ENCODE peak calls at places on chromosomes 12 and 14, in ten cellular contexts. M, C, E, B, S, X, G, Q, P and I are unnamed samples.

GRCh38 chr12:66117242-66117641 is 13.3 kb downstream of the LLPH start:
- DNase-seq in Q (no peak), G (no peak), E (no peak), B (no peak), C (no peak), S (no peak), P (no peak), X (no peak), M (no peak), I (no peak)

GRCh38 chr12:108360487-108360886 is 21.4 kb upstream of the CMKLR1 start:
- DNase-seq in E (no peak), Q (no peak), S (peak), G (no peak), M (no peak), P (no peak), B (peak), X (peak), C (peak), I (no peak)

GRCh38 chr12:5665615-5666014 is 233.7 kb downstream of the NTF3 start:
- DNase-seq in S (peak), M (no peak), B (no peak), E (no peak), X (peak), G (no peak), Q (no peak), P (no peak), C (no peak), I (no peak)

GRCh38 chr12:54331461-54331860 is 6.5 kb downstream of the COPZ1 start:
- DNase-seq in S (no peak), X (no peak), M (no peak), P (no peak), C (no peak), B (no peak), Q (no peak), G (no peak), E (no peak), I (no peak)

GRCh38 chr12:22935090-22935489 is 310.1 kb downstream of the ETNK1 start:
- DNase-seq in S (no peak), M (no peak), E (no peak), Q (no peak), B (no peak), P (no peak), G (no peak), C (no peak), X (no peak), I (no peak)

GRCh38 chr12:128702344-128702743 is 121.4 kb downstream of the SLC15A4 start:
- DNase-seq in G (no peak), C (no peak), E (no peak), Q (no peak), B (no peak), M (no peak), X (no peak), P (no peak), S (no peak), I (no peak)

GRCh38 chr12:1504304-1505150 is 89.9 kb downstream of the FBXL14 start:
- DNase-seq in E (no peak), Q (no peak), B (no peak), S (no peak), G (no peak), X (no peak), M (no peak), C (no peak), P (no peak), I (peak)

GRCh38 chr12:42180990-42181611 is 36.4 kb upstream of the GXYLT1 start:
- DNase-seq in Q (no peak), P (no peak), B (no peak), S (peak), C (no peak), X (peak), E (no peak), M (no peak), G (no peak), I (no peak)

GRCh38 chr12:62263956-62264355 is 3.8 kb downstream of the USP15 start:
- DNase-seq in E (no peak), Q (no peak), X (no peak), M (no peak), P (no peak), G (no peak), S (no peak), C (no peak), B (peak), I (no peak)

GRCh38 chr12:76784600-76785051 is 20.7 kb downstream of the ZDHHC17 start:
- DNase-seq in E (no peak), C (peak), P (no peak), B (no peak), S (peak), G (no peak), Q (no peak), X (peak), M (no peak), I (no peak)

GRCh38 chr12:127214196-127214595 is 1052.8 kb upstream of the TMEM132C start:
- DNase-seq in E (no peak), C (no peak), P (no peak), M (no peak), Q (no peak), X (no peak), B (no peak), G (no peak), S (peak), I (no peak)

GRCh38 chr14:51818748-51819386 is 41.5 kb upstream of the GNG2 start:
- DNase-seq in C (no peak), X (no peak), B (peak), Q (no peak), E (no peak), G (no peak), S (no peak), P (no peak), M (no peak), I (no peak)

GRCh38 chr12:6867407-6868210 is at the start of gene TPI1:
- DNase-seq in X (peak), C (peak), B (peak), M (peak), P (peak), G (peak), S (peak), Q (peak), E (peak), I (peak)

GRCh38 chr12:90355701-90356345 is 599.2 kb downstream of the CCER1 start:
- DNase-seq in G (no peak), M (no peak), P (no peak), B (no peak), S (no peak), Q (no peak), C (no peak), X (no peak), E (no peak), I (no peak)

GRCh38 chr14:95290769-95291440 is 28.8 kb downstream of the CLMN start:
- DNase-seq in B (peak), X (no peak), P (no peak), G (no peak), C (no peak), E (no peak), S (no peak), M (no peak), Q (no peak), I (no peak)

GRCh38 chr12:49965836-49966235 is 4.2 kb downstream of the AQP5 start:
- DNase-seq in M (no peak), P (no peak), G (no peak), Q (no peak), C (no peak), B (no peak), S (no peak), E (no peak), X (no peak), I (no peak)

GRCh38 chr12:4293299-4293941 is 19.9 kb downstream of the CCND2 start:
- DNase-seq in E (peak), M (no peak), B (no peak), S (no peak), P (no peak), X (no peak), Q (no peak), G (no peak), C (no peak), I (peak)

GRCh38 chr14:79597561-79597960 is 613.7 kb downstream of the DIO2 start:
- DNase-seq in S (no peak), C (no peak), G (no peak), P (no peak), M (no peak), B (no peak), E (no peak), Q (no peak), X (no peak), I (no peak)

GRCh38 chr12:80720516-80720915 is 3.8 kb downstream of the MYF5 start:
- DNase-seq in G (no peak), M (no peak), S (no peak), C (no peak), X (no peak), Q (no peak), P (no peak), E (no peak), B (no peak), I (no peak)

GRCh38 chr14:33512201-33512600 is 438.7 kb downstream of the EGLN3 start:
- DNase-seq in Q (no peak), M (no peak), E (no peak), G (no peak), S (peak), P (no peak), X (peak), B (no peak), C (peak), I (no peak)

GRCh38 chr12:1594045-1594294 is 411 bp downstream of the FBXL14 start:
- DNase-seq in P (no peak), Q (no peak), G (no peak), C (no peak), X (peak), M (peak), B (peak), S (peak), E (no peak), I (no peak)

GRCh38 chr14:64952598-64953309 is 10.2 kb upstream of the GPX2 start:
- DNase-seq in P (no peak), S (no peak), B (peak), G (no peak), M (no peak), E (no peak), C (no peak), Q (no peak), X (no peak), I (peak)

GRCh38 chr12:104864668-104865067 is 93.4 kb downstream of the SLC41A2 start:
- DNase-seq in E (no peak), X (peak), M (no peak), S (no peak), Q (no peak), C (no peak), B (no peak), G (no peak), P (no peak), I (no peak)

GRCh38 chr12:131735153-131735456 is 24.2 kb downstream of the SFSWAP start:
- DNase-seq in Q (no peak), E (no peak), G (no peak), B (no peak), X (no peak), S (no peak), M (no peak), C (no peak), P (no peak), I (peak)

GRCh38 chr14:80615831-80616230 is 325.7 kb downstream of the CEP128 start:
- DNase-seq in X (no peak), E (no peak), P (no peak), C (no peak), M (no peak), B (peak), S (no peak), G (no peak), Q (no peak), I (no peak)